ENCODE peak calls at places on chromosomes 3 and 15, in four cellular contexts. M is heart left ventricle, Q is transverse colon, B is GM12891. U is an unnamed sample.

GRCh38 chr3:9110316-9110715 is 139.1 kb downstream of the SRGAP3 start:
- DNase-seq in M (no peak), Q (no peak), B (no peak), U (no peak)

GRCh38 chr15:93319121-93319814 is 230.3 kb upstream of the RGMA start:
- DNase-seq in M (no peak), Q (no peak), B (no peak), U (no peak)

GRCh38 chr3:9934235-9934621 is 594 bp downstream of the CRELD1 start:
- DNase-seq in M (no peak), Q (no peak), B (no peak), U (no peak)

GRCh38 chr15:99100245-99101173 is 4.4 kb upstream of the SYNM start:
- DNase-seq in M (peak), Q (peak), B (peak), U (peak)

GRCh38 chr3:48820626-48821324 is 26.9 kb downstream of the PRKAR2A start:
- DNase-seq in M (no peak), Q (no peak), B (no peak), U (no peak)

GRCh38 chr3:136818191-136818850 is 605 bp upstream of the SLC35G2 start:
- DNase-seq in M (peak), Q (peak), B (no peak), U (peak)

GRCh38 chr3:141499965-141500364 is 13.1 kb downstream of the RASA2 start:
- DNase-seq in M (no peak), Q (no peak), B (no peak), U (no peak)

GRCh38 chr3:71816757-71817156 is 31.8 kb upstream of the PROK2 start:
- DNase-seq in M (no peak), Q (no peak), B (no peak), U (no peak)

GRCh38 chr3:188683032-188683491 is 488.7 kb upstream of the TPRG1 start:
- DNase-seq in M (no peak), Q (no peak), B (no peak), U (peak)

GRCh38 chr3:17235311-17235710 is 350.6 kb downstream of the PLCL2 start:
- DNase-seq in M (no peak), Q (no peak), B (no peak), U (no peak)

GRCh38 chr3:152021951-152022461 is 148.6 kb downstream of the SUCNR1 start:
- DNase-seq in M (no peak), Q (no peak), B (no peak), U (no peak)

GRCh38 chr3:9078561-9079240 is 115.4 kb upstream of the RAD18 start:
- DNase-seq in M (no peak), Q (no peak), B (no peak), U (no peak)

GRCh38 chr3:51998774-51999173 is 3.1 kb upstream of the RPL29 start:
- DNase-seq in M (no peak), Q (no peak), B (no peak), U (no peak)

GRCh38 chr15:73015493-73015892 is 36.8 kb upstream of the NEO1 start:
- DNase-seq in M (no peak), Q (no peak), B (no peak), U (no peak)

GRCh38 chr15:65940618-65940909 is 71.3 kb downstream of the RAB11A start:
- DNase-seq in M (no peak), Q (no peak), B (no peak), U (peak)

GRCh38 chr15:66578286-66578875 is 12.6 kb upstream of the LCTL start:
- DNase-seq in M (no peak), Q (no peak), B (no peak), U (no peak)

GRCh38 chr3:147237991-147238390 is 168.4 kb downstream of the ZIC4 start:
- DNase-seq in M (no peak), Q (no peak), B (no peak), U (no peak)

DNA sequence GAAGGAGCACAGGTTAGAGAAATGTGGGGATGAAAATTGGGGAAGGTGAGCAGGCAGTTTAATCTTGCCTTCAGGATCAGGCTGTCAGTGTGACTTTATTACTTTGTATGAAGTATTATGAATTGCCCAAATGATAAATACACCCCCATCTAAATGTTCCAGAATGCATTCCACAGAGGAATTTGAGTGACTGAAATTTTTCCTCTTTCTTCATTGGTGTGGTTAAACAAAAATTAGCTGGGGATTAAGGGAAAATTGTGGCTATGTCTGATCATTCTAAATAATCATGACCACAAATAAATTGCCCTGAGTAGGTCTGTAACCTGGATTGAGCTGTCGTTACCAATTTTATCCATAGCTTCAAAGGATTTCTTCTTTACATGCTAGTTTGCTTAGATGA is 33.5 kb downstream of the FAM98B start:
- DNase-seq in M (no peak), Q (no peak), B (no peak), U (no peak)
- TF ChIP-seq POLR2A in M (no peak), Q (no peak), B (no peak), U (no peak)

DNA sequence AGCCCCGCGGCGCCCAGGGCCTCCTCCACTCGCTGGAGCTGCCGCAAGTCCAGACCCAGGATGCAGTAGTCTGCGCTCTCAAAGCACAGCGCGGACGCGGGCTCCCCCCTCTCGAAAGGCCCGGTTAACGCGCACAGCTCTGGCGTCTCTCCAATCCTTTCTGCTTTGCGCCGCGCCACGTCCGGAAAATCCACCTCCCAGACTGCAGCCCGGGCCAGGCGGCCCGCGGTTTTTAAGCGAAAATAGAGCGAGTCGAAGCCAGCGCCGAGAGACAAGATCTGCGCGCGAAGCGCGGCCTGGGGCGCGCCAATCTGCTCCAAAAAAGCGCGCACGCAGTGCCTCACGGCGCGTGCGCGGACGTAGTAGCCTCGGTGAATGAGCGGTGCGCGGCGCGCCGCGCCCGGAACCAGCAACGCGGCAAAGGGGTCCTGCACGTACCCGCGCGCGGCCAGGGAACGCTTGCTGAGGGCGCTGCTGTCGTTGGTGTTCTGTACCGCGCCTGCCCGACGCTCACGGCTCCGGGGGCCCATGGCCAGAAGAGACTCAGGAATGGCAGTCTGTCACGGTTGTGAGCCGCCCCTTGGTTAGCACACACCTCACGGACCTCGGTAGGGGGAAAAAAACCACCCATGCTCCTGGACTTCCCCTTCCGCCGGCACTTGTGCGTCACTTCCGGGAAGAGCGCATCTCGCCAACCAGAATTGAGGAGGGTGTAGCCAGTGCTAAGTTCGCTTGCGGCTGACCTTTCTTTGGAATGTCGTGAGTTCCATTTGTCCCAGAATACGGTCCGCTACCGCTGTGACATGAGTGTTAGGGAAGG is at the start of gene LCMT2:
- DNase-seq in M (peak), Q (peak), B (peak), U (peak)
- TF ChIP-seq POLR2A in M (peak), Q (peak), B (peak), U (peak)

GRCh38 chr3:159762238-159762637 is 226.4 kb upstream of the IL12A start:
- DNase-seq in M (no peak), Q (no peak), B (no peak), U (peak)

GRCh38 chr3:159764211-159765024 is 224.2 kb upstream of the IL12A start:
- DNase-seq in M (peak), Q (peak), B (peak), U (peak)

GRCh38 chr3:159765025-159765859 is 223.4 kb upstream of the IL12A start:
- DNase-seq in M (peak), Q (peak), B (no peak), U (peak)

GRCh38 chr3:159762981-159763465 is 225.6 kb upstream of the IL12A start:
- DNase-seq in M (peak), Q (peak), B (peak), U (peak)

GRCh38 chr3:159763466-159764210 is 225.0 kb upstream of the IL12A start:
- DNase-seq in M (peak), Q (peak), B (peak), U (peak)
- TF ChIP-seq POLR2A in M (peak), Q (peak), B (no peak), U (peak)

DNA sequence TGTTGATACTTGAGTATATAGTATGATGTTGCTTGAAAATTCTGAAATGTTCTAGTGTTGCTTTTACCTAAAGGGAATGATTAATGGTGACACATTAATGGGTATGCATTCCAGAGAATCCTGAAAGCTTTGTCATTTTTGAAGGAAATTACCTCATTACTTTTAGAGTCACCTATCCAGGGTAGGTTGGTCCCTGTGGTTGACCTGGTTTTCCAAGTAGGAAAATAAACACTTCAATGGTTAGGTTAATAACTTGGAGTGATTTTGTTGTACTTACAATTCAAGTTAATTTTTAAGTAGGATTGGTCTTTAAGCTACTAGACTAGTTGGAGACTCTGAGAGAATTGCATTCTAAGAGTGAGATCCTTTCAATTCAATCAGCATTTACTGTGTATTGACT is 31.0 kb downstream of the MITF start:
- DNase-seq in M (no peak), Q (no peak), B (no peak), U (peak)
- TF ChIP-seq POLR2A in M (no peak), Q (no peak), B (no peak), U (no peak)

DNA sequence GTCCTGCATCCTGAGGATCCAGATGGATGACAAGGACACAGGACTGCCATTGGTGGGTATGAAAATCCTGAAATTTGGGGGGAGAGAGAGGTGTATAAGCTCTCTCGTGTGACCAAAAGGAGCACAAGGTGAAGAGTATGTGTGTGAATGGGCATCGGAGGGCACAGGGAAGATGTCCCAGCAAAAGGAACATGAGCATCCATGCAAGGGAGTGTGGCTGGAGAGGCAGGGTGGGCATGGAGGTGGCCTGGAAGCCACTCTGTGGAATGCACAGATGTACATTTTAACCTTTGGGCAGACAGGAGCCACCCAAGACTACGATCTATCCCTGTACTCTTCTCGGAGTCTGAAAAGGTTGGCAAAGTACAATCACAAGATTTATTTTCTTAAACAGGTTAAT is 54.5 kb downstream of the CAPN7 start:
- DNase-seq in M (no peak), Q (no peak), B (no peak), U (no peak)
- TF ChIP-seq POLR2A in M (no peak), Q (no peak), B (peak), U (no peak)

GRCh38 chr15:62594017-62594416 is 428.9 kb upstream of the C2CD4B start:
- DNase-seq in M (no peak), Q (no peak), B (no peak), U (no peak)
- TF ChIP-seq POLR2A in M (no peak), Q (no peak), B (no peak), U (no peak)

DNA sequence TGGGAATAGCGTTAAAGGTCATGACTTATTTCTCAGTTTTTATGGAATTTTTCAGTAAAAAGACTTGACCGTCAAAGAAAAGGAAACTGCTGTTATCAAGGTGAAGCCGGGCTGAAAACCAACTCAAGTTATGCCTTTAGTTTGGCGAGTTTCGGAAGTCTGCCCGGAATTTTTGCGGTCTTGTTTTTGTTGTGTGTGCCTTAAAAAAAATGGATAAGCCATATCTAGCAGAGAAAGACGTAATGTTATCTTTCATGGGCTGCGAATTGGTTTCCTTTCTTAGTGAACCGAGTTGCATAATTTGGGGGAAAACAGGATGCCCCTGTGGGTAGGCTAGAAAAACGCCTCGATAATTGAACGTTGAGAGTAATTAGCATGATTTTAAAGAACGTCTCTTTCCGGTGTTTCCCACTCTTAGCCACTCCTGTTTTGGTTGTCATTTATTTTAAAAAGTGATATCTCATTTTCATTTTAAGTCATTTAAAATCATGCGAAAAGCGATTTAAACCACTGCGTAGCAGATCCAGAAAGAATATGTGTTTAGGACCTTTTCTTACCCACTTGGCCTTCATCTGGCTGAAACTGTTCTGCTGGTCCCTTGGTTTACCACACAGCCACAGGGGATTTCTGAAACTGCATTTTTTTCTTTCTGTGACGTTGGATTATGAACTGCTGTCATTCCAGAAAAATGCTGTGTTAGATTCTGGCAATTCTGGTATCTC is 1.2 kb downstream of the NFKBIZ start:
- DNase-seq in M (no peak), Q (no peak), B (no peak), U (no peak)
- TF ChIP-seq POLR2A in M (no peak), Q (peak), B (no peak), U (no peak)

GRCh38 chr3:38029400-38030125 is at the start of gene PLCD1:
- DNase-seq in M (peak), Q (peak), B (no peak), U (no peak)
- TF ChIP-seq POLR2A in M (peak), Q (peak), B (no peak), U (no peak)

DNA sequence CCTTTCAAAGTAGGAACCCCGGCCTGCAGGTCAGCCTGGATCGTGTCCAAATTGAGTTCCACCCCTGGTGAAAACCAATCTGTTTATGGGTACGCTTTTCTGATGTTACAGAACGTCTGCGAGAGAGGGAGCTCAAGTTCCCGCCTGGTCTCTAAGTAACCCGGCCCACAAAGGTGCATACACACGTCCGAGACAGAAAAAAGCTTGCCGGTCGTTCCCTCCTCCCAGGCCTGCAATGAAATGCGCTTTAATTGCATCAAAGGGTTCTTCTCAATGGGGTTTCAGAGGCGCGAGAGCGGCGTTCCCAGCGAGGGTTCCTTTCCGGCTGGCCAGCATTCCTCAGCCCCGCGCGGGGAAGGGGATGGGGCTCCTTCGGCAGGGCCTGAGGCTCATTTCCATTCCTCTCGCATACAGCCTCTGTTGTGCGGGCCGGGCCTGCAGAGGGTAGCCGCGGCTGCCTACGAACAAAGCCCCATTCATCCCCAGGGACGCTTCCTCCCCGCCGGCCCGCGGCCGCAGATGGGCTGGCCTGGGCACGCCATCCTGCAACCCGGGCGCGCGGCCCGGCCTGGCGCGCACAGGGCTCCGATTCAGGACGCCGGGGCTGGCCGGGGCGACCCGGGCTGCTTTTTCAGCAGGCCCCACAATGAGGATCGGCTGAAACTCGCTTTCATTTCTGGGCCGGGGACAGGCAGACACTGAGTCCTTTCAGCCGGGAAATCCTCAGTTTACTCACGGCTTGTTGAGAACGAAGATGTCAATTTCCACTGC is 138.3 kb downstream of the TMCO5A start:
- DNase-seq in M (peak), Q (peak), B (peak), U (peak)
- TF ChIP-seq POLR2A in M (no peak), Q (peak), B (no peak), U (no peak)

DNA sequence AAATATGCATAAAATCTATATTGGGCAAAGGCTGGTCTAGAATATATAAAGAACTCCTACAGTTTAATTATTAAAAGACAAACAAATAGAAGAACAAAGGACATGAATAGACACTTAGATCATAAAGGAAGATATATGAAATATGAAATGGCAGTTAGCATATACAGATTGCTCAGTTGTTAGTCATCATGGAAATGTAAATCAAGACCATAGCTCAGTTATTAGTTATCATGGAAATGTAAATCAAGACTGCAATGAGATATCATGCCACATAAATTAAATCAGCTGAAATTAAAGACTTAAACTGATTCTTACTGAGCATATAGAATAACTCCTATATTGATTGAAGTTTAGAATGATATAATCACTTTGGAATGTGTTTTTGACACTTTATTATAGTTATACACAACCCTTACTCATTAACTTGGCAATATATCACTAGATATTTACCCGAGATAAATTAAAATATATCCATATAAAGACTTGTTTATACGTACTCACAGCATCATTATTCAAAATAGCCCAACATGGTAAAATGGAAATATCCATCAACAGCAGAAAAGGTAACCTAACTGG is 45.2 kb upstream of the GOLGA8B start:
- DNase-seq in M (no peak), Q (no peak), B (no peak), U (no peak)
- TF ChIP-seq POLR2A in M (no peak), Q (no peak), B (no peak), U (no peak)

U was measured in H54.